ENCODE peak calls at places on chromosomes 6 and 20, in eight cellular contexts. One of them, this sample, is unnamed.

GRCh38 chr20:4987130-4987529 is 14.2 kb downstream of the SLC23A2 start:
- DNase-seq in stimulated activated CD4-positive, alpha-beta T cell treated with anti-CD3 and anti-CD28 coated beads, Interleukin-1b, Interleukin-23, amount 100 ng/mL, for 1 hour: no peak
- DNase-seq in GM19239: no peak
- DNase-seq in activated CD8-positive, alpha-beta T cell treated with anti-CD3 and anti-CD28 coated beads, Interleukin-2, amount 10 ng/mL, durations not matched to agents 7 days and 5 days: no peak
- DNase-seq in mesendoderm: no peak
- DNase-seq in GM23248: no peak
- DNase-seq in activated CD8-positive, alpha-beta memory T cell treated with anti-CD3 and anti-CD28 coated beads, Interleukin-2, amount 10 ng/mL, durations not matched to agents 7 days and 5 days: no peak
- DNase-seq in activated T-helper 1 cell treated with Interleukin-2 at 50 U/mL for 16 hours: no peak
- DNase-seq in this sample: no peak

GRCh38 chr20:10807013-10807412 is 133.2 kb upstream of the JAG1 start:
- DNase-seq in GM19239: no peak
- DNase-seq in activated T-helper 1 cell treated with Interleukin-2 at 50 U/mL for 16 hours: no peak
- DNase-seq in stimulated activated CD4-positive, alpha-beta T cell treated with anti-CD3 and anti-CD28 coated beads, Interleukin-1b, Interleukin-23, amount 100 ng/mL, for 1 hour: no peak
- DNase-seq in GM23248: no peak
- DNase-seq in mesendoderm: peak
- DNase-seq in activated CD8-positive, alpha-beta T cell treated with anti-CD3 and anti-CD28 coated beads, Interleukin-2, amount 10 ng/mL, durations not matched to agents 7 days and 5 days: no peak
- DNase-seq in activated CD8-positive, alpha-beta memory T cell treated with anti-CD3 and anti-CD28 coated beads, Interleukin-2, amount 10 ng/mL, durations not matched to agents 7 days and 5 days: no peak
- DNase-seq in this sample: no peak

GRCh38 chr6:75409286-75409685 is 84.3 kb downstream of the FILIP1 start:
- DNase-seq in activated CD8-positive, alpha-beta memory T cell treated with anti-CD3 and anti-CD28 coated beads, Interleukin-2, amount 10 ng/mL, durations not matched to agents 7 days and 5 days: no peak
- DNase-seq in activated CD8-positive, alpha-beta T cell treated with anti-CD3 and anti-CD28 coated beads, Interleukin-2, amount 10 ng/mL, durations not matched to agents 7 days and 5 days: no peak
- DNase-seq in stimulated activated CD4-positive, alpha-beta T cell treated with anti-CD3 and anti-CD28 coated beads, Interleukin-1b, Interleukin-23, amount 100 ng/mL, for 1 hour: no peak
- DNase-seq in activated T-helper 1 cell treated with Interleukin-2 at 50 U/mL for 16 hours: no peak
- DNase-seq in GM23248: peak
- DNase-seq in mesendoderm: no peak
- DNase-seq in GM19239: no peak
- DNase-seq in this sample: no peak

GRCh38 chr20:58344741-58345140 is 35.2 kb downstream of the RAB22A start:
- DNase-seq in activated CD8-positive, alpha-beta memory T cell treated with anti-CD3 and anti-CD28 coated beads, Interleukin-2, amount 10 ng/mL, durations not matched to agents 7 days and 5 days: no peak
- DNase-seq in mesendoderm: no peak
- DNase-seq in GM19239: no peak
- DNase-seq in activated CD8-positive, alpha-beta T cell treated with anti-CD3 and anti-CD28 coated beads, Interleukin-2, amount 10 ng/mL, durations not matched to agents 7 days and 5 days: no peak
- DNase-seq in stimulated activated CD4-positive, alpha-beta T cell treated with anti-CD3 and anti-CD28 coated beads, Interleukin-1b, Interleukin-23, amount 100 ng/mL, for 1 hour: no peak
- DNase-seq in GM23248: peak
- DNase-seq in activated T-helper 1 cell treated with Interleukin-2 at 50 U/mL for 16 hours: no peak
- DNase-seq in this sample: no peak

GRCh38 chr6:45424628-45424955 is 46.9 kb upstream of the SUPT3H start:
- DNase-seq in mesendoderm: no peak
- DNase-seq in GM23248: no peak
- DNase-seq in activated CD8-positive, alpha-beta T cell treated with anti-CD3 and anti-CD28 coated beads, Interleukin-2, amount 10 ng/mL, durations not matched to agents 7 days and 5 days: no peak
- DNase-seq in stimulated activated CD4-positive, alpha-beta T cell treated with anti-CD3 and anti-CD28 coated beads, Interleukin-1b, Interleukin-23, amount 100 ng/mL, for 1 hour: no peak
- DNase-seq in activated CD8-positive, alpha-beta memory T cell treated with anti-CD3 and anti-CD28 coated beads, Interleukin-2, amount 10 ng/mL, durations not matched to agents 7 days and 5 days: no peak
- DNase-seq in activated T-helper 1 cell treated with Interleukin-2 at 50 U/mL for 16 hours: no peak
- DNase-seq in GM19239: no peak
- DNase-seq in this sample: no peak

GRCh38 chr20:24745617-24746350 is 203.3 kb upstream of the CST7 start:
- DNase-seq in mesendoderm: no peak
- DNase-seq in GM23248: no peak
- DNase-seq in activated T-helper 1 cell treated with Interleukin-2 at 50 U/mL for 16 hours: no peak
- DNase-seq in GM19239: no peak
- DNase-seq in activated CD8-positive, alpha-beta T cell treated with anti-CD3 and anti-CD28 coated beads, Interleukin-2, amount 10 ng/mL, durations not matched to agents 7 days and 5 days: no peak
- DNase-seq in activated CD8-positive, alpha-beta memory T cell treated with anti-CD3 and anti-CD28 coated beads, Interleukin-2, amount 10 ng/mL, durations not matched to agents 7 days and 5 days: peak
- DNase-seq in stimulated activated CD4-positive, alpha-beta T cell treated with anti-CD3 and anti-CD28 coated beads, Interleukin-1b, Interleukin-23, amount 100 ng/mL, for 1 hour: no peak
- DNase-seq in this sample: no peak

GRCh38 chr6:117232191-117232590 is 33.2 kb upstream of the VGLL2 start:
- DNase-seq in mesendoderm: no peak
- DNase-seq in GM23248: peak
- DNase-seq in activated CD8-positive, alpha-beta T cell treated with anti-CD3 and anti-CD28 coated beads, Interleukin-2, amount 10 ng/mL, durations not matched to agents 7 days and 5 days: no peak
- DNase-seq in GM19239: no peak
- DNase-seq in activated CD8-positive, alpha-beta memory T cell treated with anti-CD3 and anti-CD28 coated beads, Interleukin-2, amount 10 ng/mL, durations not matched to agents 7 days and 5 days: no peak
- DNase-seq in stimulated activated CD4-positive, alpha-beta T cell treated with anti-CD3 and anti-CD28 coated beads, Interleukin-1b, Interleukin-23, amount 100 ng/mL, for 1 hour: no peak
- DNase-seq in activated T-helper 1 cell treated with Interleukin-2 at 50 U/mL for 16 hours: no peak
- DNase-seq in this sample: no peak

GRCh38 chr20:62707981-62708521 is 585 bp upstream of the NTSR1 start:
- DNase-seq in mesendoderm: peak
- DNase-seq in activated T-helper 1 cell treated with Interleukin-2 at 50 U/mL for 16 hours: no peak
- DNase-seq in stimulated activated CD4-positive, alpha-beta T cell treated with anti-CD3 and anti-CD28 coated beads, Interleukin-1b, Interleukin-23, amount 100 ng/mL, for 1 hour: no peak
- DNase-seq in activated CD8-positive, alpha-beta memory T cell treated with anti-CD3 and anti-CD28 coated beads, Interleukin-2, amount 10 ng/mL, durations not matched to agents 7 days and 5 days: no peak
- DNase-seq in GM23248: no peak
- DNase-seq in GM19239: peak
- DNase-seq in activated CD8-positive, alpha-beta T cell treated with anti-CD3 and anti-CD28 coated beads, Interleukin-2, amount 10 ng/mL, durations not matched to agents 7 days and 5 days: peak
- DNase-seq in this sample: no peak

GRCh38 chr6:71977860-71978259 is 91.5 kb downstream of the RIMS1 start:
- DNase-seq in stimulated activated CD4-positive, alpha-beta T cell treated with anti-CD3 and anti-CD28 coated beads, Interleukin-1b, Interleukin-23, amount 100 ng/mL, for 1 hour: no peak
- DNase-seq in activated T-helper 1 cell treated with Interleukin-2 at 50 U/mL for 16 hours: no peak
- DNase-seq in GM23248: peak
- DNase-seq in mesendoderm: no peak
- DNase-seq in GM19239: no peak
- DNase-seq in activated CD8-positive, alpha-beta memory T cell treated with anti-CD3 and anti-CD28 coated beads, Interleukin-2, amount 10 ng/mL, durations not matched to agents 7 days and 5 days: no peak
- DNase-seq in activated CD8-positive, alpha-beta T cell treated with anti-CD3 and anti-CD28 coated beads, Interleukin-2, amount 10 ng/mL, durations not matched to agents 7 days and 5 days: no peak
- DNase-seq in this sample: no peak

GRCh38 chr6:137787016-137787415 is 80.0 kb upstream of the TNFAIP3 start:
- DNase-seq in activated T-helper 1 cell treated with Interleukin-2 at 50 U/mL for 16 hours: no peak
- DNase-seq in GM23248: peak
- DNase-seq in activated CD8-positive, alpha-beta T cell treated with anti-CD3 and anti-CD28 coated beads, Interleukin-2, amount 10 ng/mL, durations not matched to agents 7 days and 5 days: no peak
- DNase-seq in mesendoderm: no peak
- DNase-seq in activated CD8-positive, alpha-beta memory T cell treated with anti-CD3 and anti-CD28 coated beads, Interleukin-2, amount 10 ng/mL, durations not matched to agents 7 days and 5 days: no peak
- DNase-seq in GM19239: no peak
- DNase-seq in stimulated activated CD4-positive, alpha-beta T cell treated with anti-CD3 and anti-CD28 coated beads, Interleukin-1b, Interleukin-23, amount 100 ng/mL, for 1 hour: no peak
- DNase-seq in this sample: no peak

GRCh38 chr6:161949531-161949930 is 675.7 kb upstream of the AGPAT4 start:
- DNase-seq in GM19239: no peak
- DNase-seq in activated CD8-positive, alpha-beta memory T cell treated with anti-CD3 and anti-CD28 coated beads, Interleukin-2, amount 10 ng/mL, durations not matched to agents 7 days and 5 days: no peak
- DNase-seq in stimulated activated CD4-positive, alpha-beta T cell treated with anti-CD3 and anti-CD28 coated beads, Interleukin-1b, Interleukin-23, amount 100 ng/mL, for 1 hour: no peak
- DNase-seq in activated CD8-positive, alpha-beta T cell treated with anti-CD3 and anti-CD28 coated beads, Interleukin-2, amount 10 ng/mL, durations not matched to agents 7 days and 5 days: no peak
- DNase-seq in mesendoderm: no peak
- DNase-seq in activated T-helper 1 cell treated with Interleukin-2 at 50 U/mL for 16 hours: no peak
- DNase-seq in GM23248: peak
- DNase-seq in this sample: no peak

GRCh38 chr6:166168616-166169548 is 1.2 kb upstream of the TBXT start:
- DNase-seq in activated CD8-positive, alpha-beta T cell treated with anti-CD3 and anti-CD28 coated beads, Interleukin-2, amount 10 ng/mL, durations not matched to agents 7 days and 5 days: no peak
- DNase-seq in GM19239: no peak
- DNase-seq in mesendoderm: no peak
- DNase-seq in stimulated activated CD4-positive, alpha-beta T cell treated with anti-CD3 and anti-CD28 coated beads, Interleukin-1b, Interleukin-23, amount 100 ng/mL, for 1 hour: no peak
- DNase-seq in activated T-helper 1 cell treated with Interleukin-2 at 50 U/mL for 16 hours: no peak
- DNase-seq in GM23248: no peak
- DNase-seq in activated CD8-positive, alpha-beta memory T cell treated with anti-CD3 and anti-CD28 coated beads, Interleukin-2, amount 10 ng/mL, durations not matched to agents 7 days and 5 days: no peak
- DNase-seq in this sample: no peak

GRCh38 chr6:18280084-18280483 is 15.8 kb upstream of the DEK start:
- DNase-seq in GM23248: peak
- DNase-seq in activated CD8-positive, alpha-beta T cell treated with anti-CD3 and anti-CD28 coated beads, Interleukin-2, amount 10 ng/mL, durations not matched to agents 7 days and 5 days: no peak
- DNase-seq in GM19239: no peak
- DNase-seq in activated T-helper 1 cell treated with Interleukin-2 at 50 U/mL for 16 hours: no peak
- DNase-seq in activated CD8-positive, alpha-beta memory T cell treated with anti-CD3 and anti-CD28 coated beads, Interleukin-2, amount 10 ng/mL, durations not matched to agents 7 days and 5 days: no peak
- DNase-seq in stimulated activated CD4-positive, alpha-beta T cell treated with anti-CD3 and anti-CD28 coated beads, Interleukin-1b, Interleukin-23, amount 100 ng/mL, for 1 hour: no peak
- DNase-seq in mesendoderm: no peak
- DNase-seq in this sample: no peak

GRCh38 chr6:37938909-37939308 is 119.4 kb downstream of the ZFAND3 start:
- DNase-seq in mesendoderm: no peak
- DNase-seq in activated CD8-positive, alpha-beta memory T cell treated with anti-CD3 and anti-CD28 coated beads, Interleukin-2, amount 10 ng/mL, durations not matched to agents 7 days and 5 days: no peak
- DNase-seq in GM23248: peak
- DNase-seq in activated CD8-positive, alpha-beta T cell treated with anti-CD3 and anti-CD28 coated beads, Interleukin-2, amount 10 ng/mL, durations not matched to agents 7 days and 5 days: no peak
- DNase-seq in stimulated activated CD4-positive, alpha-beta T cell treated with anti-CD3 and anti-CD28 coated beads, Interleukin-1b, Interleukin-23, amount 100 ng/mL, for 1 hour: no peak
- DNase-seq in activated T-helper 1 cell treated with Interleukin-2 at 50 U/mL for 16 hours: no peak
- DNase-seq in GM19239: no peak
- DNase-seq in this sample: no peak

GRCh38 chr6:132731086-132731485 is 17.2 kb upstream of the VNN1 start:
- DNase-seq in GM23248: peak
- DNase-seq in mesendoderm: no peak
- DNase-seq in activated CD8-positive, alpha-beta T cell treated with anti-CD3 and anti-CD28 coated beads, Interleukin-2, amount 10 ng/mL, durations not matched to agents 7 days and 5 days: no peak
- DNase-seq in GM19239: no peak
- DNase-seq in activated CD8-positive, alpha-beta memory T cell treated with anti-CD3 and anti-CD28 coated beads, Interleukin-2, amount 10 ng/mL, durations not matched to agents 7 days and 5 days: no peak
- DNase-seq in stimulated activated CD4-positive, alpha-beta T cell treated with anti-CD3 and anti-CD28 coated beads, Interleukin-1b, Interleukin-23, amount 100 ng/mL, for 1 hour: no peak
- DNase-seq in activated T-helper 1 cell treated with Interleukin-2 at 50 U/mL for 16 hours: no peak
- DNase-seq in this sample: no peak

GRCh38 chr6:166598441-166599138 is 12.1 kb upstream of the RAMACL start:
- DNase-seq in GM23248: peak
- DNase-seq in activated CD8-positive, alpha-beta T cell treated with anti-CD3 and anti-CD28 coated beads, Interleukin-2, amount 10 ng/mL, durations not matched to agents 7 days and 5 days: no peak
- DNase-seq in GM19239: no peak
- DNase-seq in stimulated activated CD4-positive, alpha-beta T cell treated with anti-CD3 and anti-CD28 coated beads, Interleukin-1b, Interleukin-23, amount 100 ng/mL, for 1 hour: no peak
- DNase-seq in activated T-helper 1 cell treated with Interleukin-2 at 50 U/mL for 16 hours: no peak
- DNase-seq in activated CD8-positive, alpha-beta memory T cell treated with anti-CD3 and anti-CD28 coated beads, Interleukin-2, amount 10 ng/mL, durations not matched to agents 7 days and 5 days: no peak
- DNase-seq in mesendoderm: no peak
- DNase-seq in this sample: no peak

GRCh38 chr6:72246926-72247325 is 360.6 kb downstream of the RIMS1 start:
- DNase-seq in activated T-helper 1 cell treated with Interleukin-2 at 50 U/mL for 16 hours: no peak
- DNase-seq in activated CD8-positive, alpha-beta T cell treated with anti-CD3 and anti-CD28 coated beads, Interleukin-2, amount 10 ng/mL, durations not matched to agents 7 days and 5 days: no peak
- DNase-seq in GM19239: no peak
- DNase-seq in stimulated activated CD4-positive, alpha-beta T cell treated with anti-CD3 and anti-CD28 coated beads, Interleukin-1b, Interleukin-23, amount 100 ng/mL, for 1 hour: no peak
- DNase-seq in mesendoderm: peak
- DNase-seq in activated CD8-positive, alpha-beta memory T cell treated with anti-CD3 and anti-CD28 coated beads, Interleukin-2, amount 10 ng/mL, durations not matched to agents 7 days and 5 days: no peak
- DNase-seq in GM23248: no peak
- DNase-seq in this sample: no peak

GRCh38 chr6:110543106-110543505 is 66.7 kb upstream of the SLC22A16 start:
- DNase-seq in GM19239: no peak
- DNase-seq in activated T-helper 1 cell treated with Interleukin-2 at 50 U/mL for 16 hours: no peak
- DNase-seq in stimulated activated CD4-positive, alpha-beta T cell treated with anti-CD3 and anti-CD28 coated beads, Interleukin-1b, Interleukin-23, amount 100 ng/mL, for 1 hour: no peak
- DNase-seq in activated CD8-positive, alpha-beta T cell treated with anti-CD3 and anti-CD28 coated beads, Interleukin-2, amount 10 ng/mL, durations not matched to agents 7 days and 5 days: no peak
- DNase-seq in activated CD8-positive, alpha-beta memory T cell treated with anti-CD3 and anti-CD28 coated beads, Interleukin-2, amount 10 ng/mL, durations not matched to agents 7 days and 5 days: no peak
- DNase-seq in mesendoderm: no peak
- DNase-seq in GM23248: no peak
- DNase-seq in this sample: no peak

GRCh38 chr6:97963148-97963680 is 680.2 kb upstream of the MMS22L start:
- DNase-seq in activated T-helper 1 cell treated with Interleukin-2 at 50 U/mL for 16 hours: no peak
- DNase-seq in GM23248: peak
- DNase-seq in mesendoderm: no peak
- DNase-seq in activated CD8-positive, alpha-beta memory T cell treated with anti-CD3 and anti-CD28 coated beads, Interleukin-2, amount 10 ng/mL, durations not matched to agents 7 days and 5 days: no peak
- DNase-seq in stimulated activated CD4-positive, alpha-beta T cell treated with anti-CD3 and anti-CD28 coated beads, Interleukin-1b, Interleukin-23, amount 100 ng/mL, for 1 hour: no peak
- DNase-seq in GM19239: no peak
- DNase-seq in activated CD8-positive, alpha-beta T cell treated with anti-CD3 and anti-CD28 coated beads, Interleukin-2, amount 10 ng/mL, durations not matched to agents 7 days and 5 days: no peak
- DNase-seq in this sample: no peak

GRCh38 chr20:45957021-45957941 is 14.7 kb downstream of the ZNF335 start:
- DNase-seq in stimulated activated CD4-positive, alpha-beta T cell treated with anti-CD3 and anti-CD28 coated beads, Interleukin-1b, Interleukin-23, amount 100 ng/mL, for 1 hour: no peak
- DNase-seq in activated CD8-positive, alpha-beta T cell treated with anti-CD3 and anti-CD28 coated beads, Interleukin-2, amount 10 ng/mL, durations not matched to agents 7 days and 5 days: no peak
- DNase-seq in mesendoderm: no peak
- DNase-seq in GM23248: no peak
- DNase-seq in GM19239: no peak
- DNase-seq in activated CD8-positive, alpha-beta memory T cell treated with anti-CD3 and anti-CD28 coated beads, Interleukin-2, amount 10 ng/mL, durations not matched to agents 7 days and 5 days: no peak
- DNase-seq in activated T-helper 1 cell treated with Interleukin-2 at 50 U/mL for 16 hours: no peak
- DNase-seq in this sample: no peak

GRCh38 chr6:128821116-128821515 is 61.8 kb upstream of the LAMA2 start:
- DNase-seq in stimulated activated CD4-positive, alpha-beta T cell treated with anti-CD3 and anti-CD28 coated beads, Interleukin-1b, Interleukin-23, amount 100 ng/mL, for 1 hour: no peak
- DNase-seq in mesendoderm: no peak
- DNase-seq in activated CD8-positive, alpha-beta memory T cell treated with anti-CD3 and anti-CD28 coated beads, Interleukin-2, amount 10 ng/mL, durations not matched to agents 7 days and 5 days: no peak
- DNase-seq in GM23248: no peak
- DNase-seq in GM19239: no peak
- DNase-seq in activated CD8-positive, alpha-beta T cell treated with anti-CD3 and anti-CD28 coated beads, Interleukin-2, amount 10 ng/mL, durations not matched to agents 7 days and 5 days: no peak
- DNase-seq in activated T-helper 1 cell treated with Interleukin-2 at 50 U/mL for 16 hours: no peak
- DNase-seq in this sample: no peak

GRCh38 chr6:56430629-56431600 is 183.5 kb upstream of the COL21A1 start:
- DNase-seq in stimulated activated CD4-positive, alpha-beta T cell treated with anti-CD3 and anti-CD28 coated beads, Interleukin-1b, Interleukin-23, amount 100 ng/mL, for 1 hour: no peak
- DNase-seq in GM19239: no peak
- DNase-seq in mesendoderm: peak
- DNase-seq in activated CD8-positive, alpha-beta memory T cell treated with anti-CD3 and anti-CD28 coated beads, Interleukin-2, amount 10 ng/mL, durations not matched to agents 7 days and 5 days: no peak
- DNase-seq in GM23248: no peak
- DNase-seq in activated CD8-positive, alpha-beta T cell treated with anti-CD3 and anti-CD28 coated beads, Interleukin-2, amount 10 ng/mL, durations not matched to agents 7 days and 5 days: no peak
- DNase-seq in activated T-helper 1 cell treated with Interleukin-2 at 50 U/mL for 16 hours: no peak
- DNase-seq in this sample: no peak

GRCh38 chr6:23413327-23414203 is 712.5 kb upstream of the NRSN1 start:
- DNase-seq in GM19239: no peak
- DNase-seq in activated T-helper 1 cell treated with Interleukin-2 at 50 U/mL for 16 hours: no peak
- DNase-seq in GM23248: peak
- DNase-seq in stimulated activated CD4-positive, alpha-beta T cell treated with anti-CD3 and anti-CD28 coated beads, Interleukin-1b, Interleukin-23, amount 100 ng/mL, for 1 hour: no peak
- DNase-seq in activated CD8-positive, alpha-beta memory T cell treated with anti-CD3 and anti-CD28 coated beads, Interleukin-2, amount 10 ng/mL, durations not matched to agents 7 days and 5 days: no peak
- DNase-seq in mesendoderm: no peak
- DNase-seq in activated CD8-positive, alpha-beta T cell treated with anti-CD3 and anti-CD28 coated beads, Interleukin-2, amount 10 ng/mL, durations not matched to agents 7 days and 5 days: no peak
- DNase-seq in this sample: no peak

GRCh38 chr6:71406871-71407860 is 118.6 kb downstream of the OGFRL1 start:
- DNase-seq in activated T-helper 1 cell treated with Interleukin-2 at 50 U/mL for 16 hours: no peak
- DNase-seq in GM23248: peak
- DNase-seq in activated CD8-positive, alpha-beta memory T cell treated with anti-CD3 and anti-CD28 coated beads, Interleukin-2, amount 10 ng/mL, durations not matched to agents 7 days and 5 days: no peak
- DNase-seq in activated CD8-positive, alpha-beta T cell treated with anti-CD3 and anti-CD28 coated beads, Interleukin-2, amount 10 ng/mL, durations not matched to agents 7 days and 5 days: no peak
- DNase-seq in mesendoderm: peak
- DNase-seq in GM19239: no peak
- DNase-seq in stimulated activated CD4-positive, alpha-beta T cell treated with anti-CD3 and anti-CD28 coated beads, Interleukin-1b, Interleukin-23, amount 100 ng/mL, for 1 hour: no peak
- DNase-seq in this sample: no peak

GRCh38 chr6:111591370-111591900 is 14.2 kb downstream of the TRAF3IP2 start:
- DNase-seq in GM19239: no peak
- DNase-seq in stimulated activated CD4-positive, alpha-beta T cell treated with anti-CD3 and anti-CD28 coated beads, Interleukin-1b, Interleukin-23, amount 100 ng/mL, for 1 hour: no peak
- DNase-seq in activated CD8-positive, alpha-beta memory T cell treated with anti-CD3 and anti-CD28 coated beads, Interleukin-2, amount 10 ng/mL, durations not matched to agents 7 days and 5 days: no peak
- DNase-seq in activated T-helper 1 cell treated with Interleukin-2 at 50 U/mL for 16 hours: no peak
- DNase-seq in activated CD8-positive, alpha-beta T cell treated with anti-CD3 and anti-CD28 coated beads, Interleukin-2, amount 10 ng/mL, durations not matched to agents 7 days and 5 days: no peak
- DNase-seq in mesendoderm: no peak
- DNase-seq in GM23248: peak
- DNase-seq in this sample: no peak

GRCh38 chr6:63442870-63443269 is 123.1 kb upstream of the LGSN start:
- DNase-seq in activated CD8-positive, alpha-beta T cell treated with anti-CD3 and anti-CD28 coated beads, Interleukin-2, amount 10 ng/mL, durations not matched to agents 7 days and 5 days: no peak
- DNase-seq in stimulated activated CD4-positive, alpha-beta T cell treated with anti-CD3 and anti-CD28 coated beads, Interleukin-1b, Interleukin-23, amount 100 ng/mL, for 1 hour: no peak
- DNase-seq in mesendoderm: no peak
- DNase-seq in activated T-helper 1 cell treated with Interleukin-2 at 50 U/mL for 16 hours: no peak
- DNase-seq in GM19239: no peak
- DNase-seq in activated CD8-positive, alpha-beta memory T cell treated with anti-CD3 and anti-CD28 coated beads, Interleukin-2, amount 10 ng/mL, durations not matched to agents 7 days and 5 days: no peak
- DNase-seq in GM23248: no peak
- DNase-seq in this sample: no peak

GRCh38 chr20:20413801-20414200 is 45.9 kb downstream of the INSM1 start:
- DNase-seq in mesendoderm: peak
- DNase-seq in activated CD8-positive, alpha-beta T cell treated with anti-CD3 and anti-CD28 coated beads, Interleukin-2, amount 10 ng/mL, durations not matched to agents 7 days and 5 days: no peak
- DNase-seq in activated CD8-positive, alpha-beta memory T cell treated with anti-CD3 and anti-CD28 coated beads, Interleukin-2, amount 10 ng/mL, durations not matched to agents 7 days and 5 days: no peak
- DNase-seq in activated T-helper 1 cell treated with Interleukin-2 at 50 U/mL for 16 hours: no peak
- DNase-seq in stimulated activated CD4-positive, alpha-beta T cell treated with anti-CD3 and anti-CD28 coated beads, Interleukin-1b, Interleukin-23, amount 100 ng/mL, for 1 hour: no peak
- DNase-seq in GM19239: no peak
- DNase-seq in GM23248: peak
- DNase-seq in this sample: no peak

GRCh38 chr20:62501801-62502495 is 26.2 kb upstream of the GATA5 start:
- DNase-seq in stimulated activated CD4-positive, alpha-beta T cell treated with anti-CD3 and anti-CD28 coated beads, Interleukin-1b, Interleukin-23, amount 100 ng/mL, for 1 hour: peak
- DNase-seq in activated CD8-positive, alpha-beta T cell treated with anti-CD3 and anti-CD28 coated beads, Interleukin-2, amount 10 ng/mL, durations not matched to agents 7 days and 5 days: peak
- DNase-seq in mesendoderm: no peak
- DNase-seq in GM19239: no peak
- DNase-seq in activated T-helper 1 cell treated with Interleukin-2 at 50 U/mL for 16 hours: peak
- DNase-seq in GM23248: peak
- DNase-seq in activated CD8-positive, alpha-beta memory T cell treated with anti-CD3 and anti-CD28 coated beads, Interleukin-2, amount 10 ng/mL, durations not matched to agents 7 days and 5 days: peak
- DNase-seq in this sample: no peak

GRCh38 chr6:154169193-154169847 is 130.3 kb downstream of the OPRM1 start:
- DNase-seq in mesendoderm: no peak
- DNase-seq in GM23248: no peak
- DNase-seq in GM19239: no peak
- DNase-seq in stimulated activated CD4-positive, alpha-beta T cell treated with anti-CD3 and anti-CD28 coated beads, Interleukin-1b, Interleukin-23, amount 100 ng/mL, for 1 hour: no peak
- DNase-seq in activated CD8-positive, alpha-beta memory T cell treated with anti-CD3 and anti-CD28 coated beads, Interleukin-2, amount 10 ng/mL, durations not matched to agents 7 days and 5 days: no peak
- DNase-seq in activated T-helper 1 cell treated with Interleukin-2 at 50 U/mL for 16 hours: no peak
- DNase-seq in activated CD8-positive, alpha-beta T cell treated with anti-CD3 and anti-CD28 coated beads, Interleukin-2, amount 10 ng/mL, durations not matched to agents 7 days and 5 days: no peak
- DNase-seq in this sample: no peak

GRCh38 chr20:52804455-52804966 is 167.6 kb upstream of the TSHZ2 start:
- DNase-seq in activated CD8-positive, alpha-beta memory T cell treated with anti-CD3 and anti-CD28 coated beads, Interleukin-2, amount 10 ng/mL, durations not matched to agents 7 days and 5 days: no peak
- DNase-seq in stimulated activated CD4-positive, alpha-beta T cell treated with anti-CD3 and anti-CD28 coated beads, Interleukin-1b, Interleukin-23, amount 100 ng/mL, for 1 hour: no peak
- DNase-seq in activated CD8-positive, alpha-beta T cell treated with anti-CD3 and anti-CD28 coated beads, Interleukin-2, amount 10 ng/mL, durations not matched to agents 7 days and 5 days: no peak
- DNase-seq in GM23248: no peak
- DNase-seq in GM19239: no peak
- DNase-seq in activated T-helper 1 cell treated with Interleukin-2 at 50 U/mL for 16 hours: no peak
- DNase-seq in mesendoderm: no peak
- DNase-seq in this sample: no peak

GRCh38 chr6:21742238-21742660 is 148.7 kb downstream of the SOX4 start:
- DNase-seq in activated CD8-positive, alpha-beta T cell treated with anti-CD3 and anti-CD28 coated beads, Interleukin-2, amount 10 ng/mL, durations not matched to agents 7 days and 5 days: no peak
- DNase-seq in activated T-helper 1 cell treated with Interleukin-2 at 50 U/mL for 16 hours: no peak
- DNase-seq in GM19239: no peak
- DNase-seq in GM23248: peak
- DNase-seq in stimulated activated CD4-positive, alpha-beta T cell treated with anti-CD3 and anti-CD28 coated beads, Interleukin-1b, Interleukin-23, amount 100 ng/mL, for 1 hour: no peak
- DNase-seq in activated CD8-positive, alpha-beta memory T cell treated with anti-CD3 and anti-CD28 coated beads, Interleukin-2, amount 10 ng/mL, durations not matched to agents 7 days and 5 days: no peak
- DNase-seq in mesendoderm: peak
- DNase-seq in this sample: no peak